ENCODE peak calls at places on chromosomes 2 and 18, in ten cellular contexts. B, F, C, X, O, Z, V, N, I and A are unnamed samples.

GRCh38 chr18:34802938-34803337 is 92.8 kb downstream of the DTNA start:
- DNase-seq in B (no peak), F (no peak), C (no peak), X (no peak), O (no peak), Z (no peak), V (no peak), N (no peak), I (no peak), A (no peak)

GRCh38 chr2:146666336-146666735 is 1178.5 kb upstream of the ACVR2A start:
- DNase-seq in B (no peak), F (no peak), C (no peak), X (no peak), O (no peak), Z (no peak), V (peak; percentile 23), N (no peak), I (no peak), A (no peak)

GRCh38 chr18:72941001-72941400 is 73.2 kb upstream of the NETO1 start:
- DNase-seq in B (no peak), F (no peak), C (no peak), X (peak; percentile 23), O (no peak), Z (no peak), V (peak; percentile 1), N (no peak), I (no peak), A (peak; percentile 14)

GRCh38 chr2:176493909-176494308 is 224.7 kb downstream of the MTX2 start:
- DNase-seq in B (peak; percentile 36), F (no peak), C (no peak), X (no peak), O (no peak), Z (no peak), V (no peak), N (no peak), I (peak; percentile 63), A (no peak)

GRCh38 chr2:9333591-9334171 is 89.6 kb downstream of the ITGB1BP1 start:
- DNase-seq in B (peak; percentile 77), F (peak; percentile 37), C (no peak), X (peak; percentile 89), O (no peak), Z (no peak), V (peak; percentile 86), N (peak; percentile 43), I (peak; percentile 69), A (peak; percentile 74)

GRCh38 chr2:98823196-98824166 is 92.5 kb upstream of the MGAT4A start:
- DNase-seq in B (no peak), F (no peak), C (no peak), X (no peak), O (no peak), Z (no peak), V (no peak), N (no peak), I (no peak), A (no peak)

GRCh38 chr18:63881851-63882250 is 5.7 kb upstream of the SERPINB2 start:
- DNase-seq in B (no peak), F (no peak), C (no peak), X (peak; percentile 11), O (no peak), Z (no peak), V (no peak), N (no peak), I (no peak), A (no peak)

GRCh38 chr2:126224766-126225165 is 431.2 kb upstream of the GYPC start:
- DNase-seq in B (no peak), F (no peak), C (no peak), X (no peak), O (no peak), Z (no peak), V (no peak), N (no peak), I (no peak), A (no peak)

GRCh38 chr2:96526615-96527014 is 9.9 kb upstream of the ARID5A start:
- DNase-seq in B (no peak), F (no peak), C (no peak), X (no peak), O (no peak), Z (no peak), V (no peak), N (no peak), I (no peak), A (no peak)

GRCh38 chr18:63700501-63700900 is 2.3 kb upstream of the SERPINB11 start:
- DNase-seq in B (no peak), F (no peak), C (no peak), X (no peak), O (no peak), Z (no peak), V (no peak), N (no peak), I (no peak), A (no peak)

GRCh38 chr2:13018490-13018889 is 301.8 kb downstream of the TRIB2 start:
- DNase-seq in B (no peak), F (no peak), C (no peak), X (no peak), O (no peak), Z (no peak), V (no peak), N (no peak), I (no peak), A (no peak)

GRCh38 chr2:226995625-226996041 is 159.8 kb downstream of the RHBDD1 start:
- DNase-seq in B (no peak), F (no peak), C (peak; percentile 45), X (no peak), O (peak; percentile 18), Z (no peak), V (peak; percentile 87), N (no peak), I (no peak), A (no peak)

GRCh38 chr2:17122887-17123501 is 395.2 kb downstream of the RAD51AP2 start:
- DNase-seq in B (no peak), F (no peak), C (no peak), X (no peak), O (no peak), Z (no peak), V (no peak), N (no peak), I (no peak), A (no peak)

GRCh38 chr18:38028941-38029340 is 463.3 kb upstream of the CELF4 start:
- DNase-seq in B (no peak), F (no peak), C (no peak), X (no peak), O (no peak), Z (no peak), V (no peak), N (no peak), I (no peak), A (no peak)

GRCh38 chr18:6576706-6577375 is 152.7 kb upstream of the ARHGAP28 start:
- DNase-seq in B (no peak), F (no peak), C (no peak), X (no peak), O (no peak), Z (no peak), V (peak; percentile 93), N (no peak), I (no peak), A (no peak)